ENCODE peak calls at places on chromosomes 1 and 21, in five cellular contexts. B, M, D, E and L are unnamed samples.

GRCh38 chr1:40064797-40065492 is 24.4 kb downstream of the CAP1 start:
- DNase-seq in E (no peak), M (no peak), B (no peak), D (peak), L (no peak)

GRCh38 chr1:235888119-235888643 is 21.5 kb upstream of the LYST start:
- DNase-seq in B (no peak), D (no peak), E (no peak), M (no peak), L (no peak)

GRCh38 chr1:230120949-230121381 is 53.9 kb downstream of the GALNT2 start:
- DNase-seq in B (no peak), E (no peak), M (peak), D (peak), L (peak)

GRCh38 chr1:157073944-157074685 is 25.5 kb downstream of the ETV3L start:
- DNase-seq in E (no peak), M (peak), D (peak), B (peak), L (peak)

GRCh38 chr1:231420959-231421615 is 1.0 kb downstream of the EGLN1 start:
- DNase-seq in M (peak), E (peak), D (peak), B (peak), L (peak)

GRCh38 chr21:41932191-41932575 is 21.6 kb downstream of the C2CD2 start:
- DNase-seq in B (peak), D (no peak), E (no peak), M (no peak), L (peak)

GRCh38 chr21:15060776-15061175 is 4.0 kb downstream of the NRIP1 start:
- DNase-seq in E (peak), D (no peak), B (peak), M (no peak), L (no peak)

GRCh38 chr1:51322417-51323101 is 7.8 kb downstream of the TTC39A start:
- DNase-seq in E (no peak), B (no peak), M (no peak), D (no peak), L (no peak)

GRCh38 chr1:20370628-20371200 is 80.0 kb downstream of the VWA5B1 start:
- DNase-seq in B (no peak), D (no peak), E (no peak), M (no peak), L (no peak)

GRCh38 chr1:240941706-240942370 is 329.9 kb upstream of the GREM2 start:
- DNase-seq in D (no peak), B (peak), M (no peak), E (no peak), L (no peak)

GRCh38 chr1:237358555-237358954 is 316.6 kb downstream of the RYR2 start:
- DNase-seq in B (no peak), D (no peak), E (no peak), M (no peak), L (no peak)

GRCh38 chr1:79188371-79188770 is 181.8 kb upstream of the ADGRL4 start:
- DNase-seq in B (peak), E (no peak), D (no peak), M (no peak), L (peak)

GRCh38 chr1:107196973-107197562 is 56.2 kb downstream of the NTNG1 start:
- DNase-seq in D (peak), E (peak), B (no peak), M (peak), L (no peak)

GRCh38 chr1:201510734-201511133 is 3.8 kb upstream of the CSRP1 start:
- DNase-seq in D (peak), M (no peak), E (no peak), B (no peak), L (no peak)

GRCh38 chr1:201506573-201507567 is at the start of gene CSRP1:
- DNase-seq in D (peak), M (peak), E (no peak), B (peak), L (peak)

GRCh38 chr1:201511396-201511795 is 4.5 kb upstream of the CSRP1 start:
- DNase-seq in B (no peak), M (no peak), E (no peak), D (peak), L (no peak)

GRCh38 chr1:201509601-201510374 is 2.9 kb upstream of the CSRP1 start:
- DNase-seq in D (peak), B (no peak), E (no peak), M (no peak), L (no peak)

GRCh38 chr1:201508809-201509208 is 1.9 kb upstream of the CSRP1 start:
- DNase-seq in M (no peak), B (peak), D (no peak), E (peak), L (no peak)
- H3K4me2 ChIP-seq in M (no peak), B (peak), D (peak), E (no peak), L (no peak)

DNA sequence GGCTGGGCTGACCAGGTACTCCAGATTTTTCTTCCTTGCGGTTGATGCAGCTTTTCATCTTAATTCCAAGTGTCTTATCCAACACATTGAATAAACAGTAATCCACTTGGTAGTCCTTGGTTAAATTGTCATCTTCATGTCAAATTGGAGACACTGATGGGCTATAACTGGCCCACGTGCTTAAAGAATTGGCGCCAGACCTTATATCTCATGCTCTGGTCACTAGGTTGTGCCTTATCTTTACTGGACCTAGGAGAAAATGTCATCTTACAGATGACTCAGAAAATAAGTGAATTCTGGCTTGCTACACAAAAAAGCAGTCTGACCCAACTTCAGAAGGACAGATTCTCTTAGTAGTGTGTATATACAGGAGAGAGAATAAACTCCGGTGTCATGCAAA is 16.2 kb downstream of the LRRC42 start:
- DNase-seq in E (no peak), M (no peak), B (no peak), D (no peak), L (no peak)
- H3K4me2 ChIP-seq in E (no peak), M (no peak), B (no peak), D (no peak), L (no peak)

DNA sequence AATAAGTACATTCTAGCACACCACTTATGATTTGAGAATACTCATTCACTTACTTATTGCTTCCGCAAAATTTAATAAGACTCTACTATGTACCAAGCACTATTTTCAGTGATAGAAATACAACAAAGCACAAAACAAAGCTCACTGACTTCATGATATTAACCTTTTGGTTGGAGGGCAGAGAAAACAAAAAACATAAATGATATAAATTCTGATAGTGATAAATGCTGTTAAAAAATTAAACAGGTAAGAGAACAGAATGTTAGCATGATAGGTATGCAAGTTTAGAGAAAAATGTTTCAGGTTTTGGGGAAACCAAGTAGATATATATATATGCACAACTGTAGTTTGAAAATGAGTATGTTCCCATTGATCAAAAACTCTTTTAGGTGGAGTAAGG is 1.2 kb downstream of the LRRC40 start:
- DNase-seq in D (no peak), E (no peak), B (no peak), M (no peak), L (no peak)
- H3K4me2 ChIP-seq in D (peak), E (peak), B (peak), M (peak), L (peak)

DNA sequence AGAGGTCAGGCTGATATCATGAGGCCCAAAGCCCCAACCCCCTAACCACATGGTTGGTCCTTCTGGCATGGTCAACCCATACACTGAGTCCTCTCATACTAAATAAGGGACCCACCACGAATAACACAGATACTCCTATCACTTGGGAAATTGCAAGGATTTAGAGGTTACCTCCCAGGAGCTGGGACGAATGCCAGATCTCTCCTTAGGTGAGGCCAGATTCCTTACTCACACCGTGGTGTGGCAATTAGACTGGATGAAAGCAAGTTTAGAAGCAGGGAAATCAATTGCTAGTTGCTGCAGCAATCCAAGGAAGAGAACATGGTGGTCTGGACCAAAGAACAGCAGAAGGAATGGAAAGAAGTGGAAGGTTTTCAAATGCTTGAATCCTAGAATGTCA is 60.1 kb downstream of the IER5 start:
- DNase-seq in D (no peak), E (peak), M (no peak), B (no peak), L (no peak)
- H3K4me2 ChIP-seq in D (no peak), E (peak), M (no peak), B (no peak), L (no peak)

DNA sequence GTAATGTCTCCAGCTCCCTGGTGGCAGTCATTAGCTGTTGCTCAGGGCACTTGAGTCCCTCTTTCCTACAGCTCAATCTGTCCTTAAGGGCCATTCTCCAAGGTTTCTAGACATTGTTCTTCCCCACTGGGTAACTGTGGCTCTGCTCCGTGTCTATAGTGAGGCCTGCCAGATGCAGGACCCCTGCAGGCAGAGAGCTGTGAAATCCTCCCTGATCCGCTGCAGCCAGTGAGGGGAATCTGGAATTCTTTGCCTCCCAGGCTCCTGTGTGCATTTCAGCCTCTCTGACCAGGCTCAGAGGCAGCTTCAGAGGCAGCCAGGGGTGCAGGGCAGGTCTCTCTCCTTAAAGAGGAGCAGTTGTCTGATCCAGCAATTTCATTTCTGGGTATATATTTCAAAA is 14.4 kb upstream of the IGSF21 start:
- DNase-seq in M (no peak), B (no peak), D (no peak), E (no peak), L (no peak)
- H3K4me2 ChIP-seq in M (no peak), B (no peak), D (no peak), E (no peak), L (no peak)

GRCh38 chr1:12466816-12467215 is 151.2 kb downstream of the DHRS3 start:
- DNase-seq in B (no peak), E (no peak), D (no peak), M (no peak), L (no peak)

GRCh38 chr1:12465126-12465525 is 152.9 kb downstream of the DHRS3 start:
- DNase-seq in B (peak), M (no peak), E (no peak), D (no peak), L (no peak)

GRCh38 chr1:12462586-12462985 is 155.4 kb downstream of the DHRS3 start:
- DNase-seq in D (no peak), B (no peak), E (no peak), M (no peak), L (no peak)

GRCh38 chr1:12464028-12464427 is 154.0 kb downstream of the DHRS3 start:
- DNase-seq in B (peak), M (no peak), D (no peak), E (no peak), L (no peak)

GRCh38 chr1:12464627-12465056 is 153.4 kb downstream of the DHRS3 start:
- DNase-seq in E (peak), B (peak), D (no peak), M (no peak), L (no peak)
- H3K4me2 ChIP-seq in E (no peak), B (peak), D (no peak), M (no peak), L (no peak)